ENCODE peak calls at places on chromosomes 12 and 14, in six cellular contexts. T is AG10803; C is SW 1271; W is CD8-positive, alpha-beta memory T cell; S is effector memory CD8-positive, alpha-beta T cell; P is Calu3. F is an unnamed sample.

GRCh38 chr12:123094349-123095073 is 56.4 kb downstream of the PITPNM2 start:
- DNase-seq in T (peak; percentile 85), C (peak; percentile 10), W (no peak), S (no peak), P (peak; percentile 77), F (no peak)

GRCh38 chr12:32467959-32468863 is 68.9 kb downstream of the FGD4 start:
- DNase-seq in T (no peak), C (no peak), W (no peak), S (no peak), P (no peak), F (no peak)

GRCh38 chr12:64218597-64218996 is 3.5 kb downstream of the KICS2 start:
- DNase-seq in T (no peak), C (no peak), W (no peak), S (no peak), P (no peak), F (peak; percentile 5)

GRCh38 chr12:53208877-53209463 is 1.9 kb upstream of the ITGB7 start:
- DNase-seq in T (no peak), C (no peak), W (peak; percentile 42), S (no peak), P (no peak), F (no peak)

GRCh38 chr12:39122562-39123204 is 217.3 kb upstream of the CPNE8 start:
- DNase-seq in T (no peak), C (no peak), W (no peak), S (no peak), P (no peak), F (no peak)

GRCh38 chr12:100186071-100186470 is 14.5 kb upstream of the ACTR6 start:
- DNase-seq in T (no peak), C (no peak), W (no peak), S (no peak), P (no peak), F (no peak)

GRCh38 chr12:95412826-95413311 is 61.1 kb upstream of the METAP2 start:
- DNase-seq in T (peak; percentile 99), C (no peak), W (no peak), S (no peak), P (no peak), F (no peak)

GRCh38 chr12:115867854-115868253 is 409.6 kb downstream of the MED13L start:
- DNase-seq in T (no peak), C (no peak), W (no peak), S (no peak), P (no peak), F (no peak)

GRCh38 chr14:23539209-23539866 is 12.2 kb downstream of the ZFHX2 start:
- DNase-seq in T (no peak), C (peak; percentile 15), W (peak; percentile 42), S (peak; percentile 25), P (peak; percentile 49), F (peak; percentile 32)

GRCh38 chr14:28762949-28763313 is 3.7 kb upstream of the FOXG1 start:
- DNase-seq in T (no peak), C (no peak), W (no peak), S (no peak), P (no peak), F (no peak)

GRCh38 chr14:104294983-104295680 is 156.7 kb downstream of the KIF26A start:
- DNase-seq in T (no peak), C (no peak), W (no peak), S (no peak), P (no peak), F (no peak)

GRCh38 chr14:99316281-99317163 is 44.5 kb upstream of the BCL11B start:
- DNase-seq in T (no peak), C (no peak), W (no peak), S (no peak), P (peak; percentile 71), F (no peak)

GRCh38 chr12:3315201-3315661 is 175.8 kb upstream of the PRMT8 start:
- DNase-seq in T (peak; percentile 48), C (no peak), W (no peak), S (no peak), P (peak; percentile 69), F (no peak)

GRCh38 chr12:50564948-50565297 is 60.1 kb downstream of the DIP2B start:
- DNase-seq in T (no peak), C (no peak), W (no peak), S (no peak), P (no peak), F (no peak)

GRCh38 chr14:22939684-22940083 is 10.5 kb upstream of the PRMT5 start:
- DNase-seq in T (peak; percentile 44), C (no peak), W (no peak), S (no peak), P (no peak), F (no peak)